ENCODE peak calls at places on chromosomes 11 and 22, in four cellular contexts. W, N, L and R are unnamed samples.

GRCh38 chr11:131609317-131609716 is 238.9 kb downstream of the NTM start:
- DNase-seq in W (peak; percentile 72), N (no peak), L (no peak), R (peak; percentile 42)

GRCh38 chr22:49533886-49534285 is 293.8 kb downstream of the BRD1 start:
- DNase-seq in W (no peak), N (no peak), L (no peak), R (no peak)

GRCh38 chr11:65426839-65427690 is 4.5 kb downstream of the NEAT1 start:
- DNase-seq in W (peak; percentile 69), N (no peak), L (peak; percentile 61), R (no peak)

GRCh38 chr22:20254975-20255946 is 12.9 kb downstream of the RTN4R start:
- DNase-seq in W (no peak), N (no peak), L (no peak), R (no peak)

GRCh38 chr11:69259072-69259471 is 34.9 kb upstream of the MYEOV start:
- DNase-seq in W (no peak), N (no peak), L (no peak), R (no peak)

GRCh38 chr11:116874251-116874650 is 36.8 kb upstream of the APOA1 start:
- DNase-seq in W (no peak), N (no peak), L (no peak), R (no peak)

GRCh38 chr11:100625041-100625440 is 62.0 kb upstream of the ARHGAP42 start:
- DNase-seq in W (no peak), N (no peak), L (no peak), R (no peak)

GRCh38 chr11:101262995-101263394 is 133.4 kb upstream of the PGR start:
- DNase-seq in W (no peak), N (no peak), L (no peak), R (no peak)

GRCh38 chr11:48083427-48083826 is 103.1 kb downstream of the PTPRJ start:
- DNase-seq in W (no peak), N (no peak), L (no peak), R (no peak)

GRCh38 chr11:114079406-114080072 is 20.0 kb downstream of the ZBTB16 start:
- DNase-seq in W (no peak), N (no peak), L (no peak), R (no peak)

GRCh38 chr11:76086713-76087635 is 119.3 kb downstream of the WNT11 start:
- DNase-seq in W (peak; percentile 39), N (no peak), L (no peak), R (no peak)

GRCh38 chr11:58286249-58286648 is 18.2 kb upstream of the OR10W1 start:
- DNase-seq in W (peak; percentile 9), N (no peak), L (peak; percentile 23), R (no peak)

GRCh38 chr11:90476442-90477007 is 253.7 kb upstream of the CHORDC1 start:
- DNase-seq in W (no peak), N (no peak), L (peak; percentile 21), R (no peak)

GRCh38 chr11:1218256-1218787 is 4.5 kb upstream of the MUC5B start:
- DNase-seq in W (no peak), N (no peak), L (no peak), R (no peak)

GRCh38 chr11:125170406-125171031 is 6.0 kb downstream of the PKNOX2 start:
- DNase-seq in W (no peak), N (no peak), L (no peak), R (no peak)

GRCh38 chr11:20164152-20164551 is 3.9 kb upstream of the DBX1 start:
- DNase-seq in W (no peak), N (no peak), L (no peak), R (no peak)

GRCh38 chr11:78380615-78381029 is 37.0 kb downstream of the GAB2 start:
- DNase-seq in W (no peak), N (no peak), L (no peak), R (no peak)

GRCh38 chr11:33742249-33742851 is 6.1 kb upstream of the CD59 start:
- DNase-seq in W (no peak), N (no peak), L (no peak), R (no peak)

GRCh38 chr11:69618237-69618636 is 22.7 kb upstream of the CCND1 start:
- DNase-seq in W (no peak), N (no peak), L (no peak), R (no peak)

GRCh38 chr11:30314625-30315024 is 8.3 kb upstream of the ARL14EP start:
- DNase-seq in W (no peak), N (no peak), L (no peak), R (no peak)

GRCh38 chr11:115993613-115994012 is 489.4 kb upstream of the CADM1 start:
- DNase-seq in W (no peak), N (no peak), L (no peak), R (no peak)

GRCh38 chr11:28777126-28777525 is 668.9 kb downstream of the METTL15 start:
- DNase-seq in W (no peak), N (no peak), L (no peak), R (no peak)

GRCh38 chr11:44315947-44316387 is 6.0 kb upstream of the ALX4 start:
- DNase-seq in W (no peak), N (no peak), L (no peak), R (no peak)

GRCh38 chr22:20433686-20434241 is 3.9 kb downstream of the SCARF2 start:
- DNase-seq in W (no peak), N (no peak), L (no peak), R (no peak)

GRCh38 chr22:23032681-23033080 is 37.6 kb upstream of the GNAZ start:
- DNase-seq in W (no peak), N (no peak), L (no peak), R (no peak)

GRCh38 chr11:78221396-78222315 is 32.9 kb downstream of the USP35 start:
- DNase-seq in W (no peak), N (no peak), L (no peak), R (no peak)